ENCODE peak calls at places on chromosomes 2 and 18, in four cellular contexts. One of them, this sample, is unnamed.

GRCh38 chr2:192004188-192004963 is 157.5 kb upstream of the CAVIN2 start:
- DNase-seq in IMR-90: no peak
- DNase-seq in ovary: no peak
- DNase-seq in stomach: no peak
- DNase-seq in this sample: no peak

GRCh38 chr2:133123393-133123792 is 444.9 kb downstream of the NCKAP5 start:
- DNase-seq in IMR-90: no peak
- DNase-seq in ovary: no peak
- DNase-seq in stomach: no peak
- DNase-seq in this sample: no peak

GRCh38 chr2:235506291-235506996 is 12.6 kb downstream of the AGAP1 start:
- DNase-seq in IMR-90: no peak
- DNase-seq in ovary: no peak
- DNase-seq in stomach: no peak
- DNase-seq in this sample: no peak

GRCh38 chr2:96550787-96551604 is 14.4 kb downstream of the ARID5A start:
- DNase-seq in IMR-90: no peak
- DNase-seq in ovary: no peak
- DNase-seq in stomach: no peak
- DNase-seq in this sample: peak; percentile 82

GRCh38 chr2:111990375-111990774 is 64.7 kb upstream of the TMEM87B start:
- DNase-seq in IMR-90: no peak
- DNase-seq in ovary: no peak
- DNase-seq in stomach: no peak
- DNase-seq in this sample: no peak

GRCh38 chr2:68942827-68943226 is 9.9 kb downstream of the GKN2 start:
- DNase-seq in IMR-90: no peak
- DNase-seq in ovary: no peak
- DNase-seq in stomach: no peak
- DNase-seq in this sample: no peak

GRCh38 chr2:117087565-117088291 is 726.8 kb upstream of the DDX18 start:
- DNase-seq in IMR-90: no peak
- DNase-seq in ovary: no peak
- DNase-seq in stomach: no peak
- DNase-seq in this sample: no peak

GRCh38 chr2:200787351-200788128 is 24.2 kb upstream of the BZW1 start:
- DNase-seq in IMR-90: peak; percentile 98
- DNase-seq in ovary: no peak
- DNase-seq in stomach: no peak
- DNase-seq in this sample: no peak

GRCh38 chr2:42324949-42325348 is 36.1 kb downstream of the COX7A2L start:
- DNase-seq in IMR-90: no peak
- DNase-seq in ovary: no peak
- DNase-seq in stomach: no peak
- DNase-seq in this sample: no peak

GRCh38 chr2:232838406-232838874 is 31.6 kb upstream of the SNORC start:
- DNase-seq in IMR-90: peak; percentile 29
- DNase-seq in ovary: no peak
- DNase-seq in stomach: no peak
- DNase-seq in this sample: peak; percentile 34

GRCh38 chr2:158504088-158504487 is 47.3 kb downstream of the PKP4 start:
- DNase-seq in IMR-90: no peak
- DNase-seq in ovary: no peak
- DNase-seq in stomach: no peak
- DNase-seq in this sample: no peak
- TF ChIP-seq POLR2A in IMR-90: no peak
- TF ChIP-seq POLR2A in ovary: no peak
- TF ChIP-seq POLR2A in stomach: no peak
- TF ChIP-seq POLR2A in this sample: no peak

GRCh38 chr2:241835605-241836004 is 23.1 kb downstream of the PDCD1 start:
- DNase-seq in IMR-90: no peak
- DNase-seq in ovary: no peak
- DNase-seq in stomach: no peak
- DNase-seq in this sample: no peak
- TF ChIP-seq POLR2A in IMR-90: no peak
- TF ChIP-seq POLR2A in ovary: no peak
- TF ChIP-seq POLR2A in stomach: no peak
- TF ChIP-seq POLR2A in this sample: no peak

GRCh38 chr18:58562146-58562998 is 66.5 kb downstream of the ALPK2 start:
- DNase-seq in IMR-90: peak; percentile 28
- DNase-seq in ovary: no peak
- DNase-seq in stomach: no peak
- DNase-seq in this sample: no peak
- TF ChIP-seq POLR2A in IMR-90: no peak
- TF ChIP-seq POLR2A in ovary: no peak
- TF ChIP-seq POLR2A in stomach: no peak
- TF ChIP-seq POLR2A in this sample: no peak

GRCh38 chr2:231713738-231714638 is 5.7 kb downstream of the PTMA start:
- DNase-seq in IMR-90: peak; percentile 87
- DNase-seq in ovary: peak; percentile 91
- DNase-seq in stomach: peak; percentile 94
- DNase-seq in this sample: peak; percentile 88
- TF ChIP-seq POLR2A in IMR-90: peak; percentile 43
- TF ChIP-seq POLR2A in ovary: no peak
- TF ChIP-seq POLR2A in stomach: no peak
- TF ChIP-seq POLR2A in this sample: peak; percentile 17

DNA sequence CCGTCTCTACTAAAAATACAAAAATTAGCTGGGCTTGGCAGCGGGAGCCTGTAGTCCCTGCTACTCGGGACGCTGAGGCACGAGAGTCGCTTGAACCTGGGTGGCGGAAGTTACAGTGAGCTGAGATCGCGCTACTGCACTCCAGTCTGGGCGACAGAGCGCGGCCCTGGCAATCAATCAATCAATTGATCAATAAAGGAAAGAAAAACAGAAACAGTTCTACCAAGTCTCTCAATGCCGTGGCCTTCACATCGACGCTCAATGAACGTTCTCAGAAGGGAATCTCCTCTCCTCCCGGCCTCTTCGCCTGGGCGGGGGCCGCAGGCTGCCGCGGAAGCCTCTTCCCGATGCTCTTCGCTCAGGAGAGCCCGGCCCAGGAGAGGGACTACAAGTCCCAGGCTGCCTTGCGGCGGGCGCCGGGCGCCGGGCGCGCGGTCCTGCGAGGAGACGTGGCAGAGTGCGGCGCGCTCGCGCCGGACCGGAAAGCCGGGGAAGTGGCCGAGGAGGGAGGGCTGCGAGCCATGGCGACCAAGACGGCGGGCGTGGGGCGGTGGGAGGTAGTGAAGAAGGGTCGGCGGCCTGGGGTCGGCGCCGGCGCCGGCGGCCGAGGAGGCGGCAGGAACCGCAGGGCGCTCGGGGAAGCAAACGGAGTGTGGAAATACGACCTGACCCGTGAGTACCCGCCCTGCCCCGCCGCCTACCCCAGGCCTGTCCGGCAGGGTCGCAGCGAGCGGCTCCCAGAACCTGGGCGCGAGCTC is at the start of gene TMEM214:
- DNase-seq in IMR-90: peak; percentile 89
- DNase-seq in ovary: peak; percentile 88
- DNase-seq in stomach: peak; percentile 92
- DNase-seq in this sample: peak; percentile 94
- TF ChIP-seq POLR2A in IMR-90: peak; percentile 96
- TF ChIP-seq POLR2A in ovary: peak; percentile 73
- TF ChIP-seq POLR2A in stomach: no peak
- TF ChIP-seq POLR2A in this sample: peak; percentile 87

GRCh38 chr2:10028988-10029874 is 14.1 kb upstream of the KLF11 start:
- DNase-seq in IMR-90: no peak
- DNase-seq in ovary: no peak
- DNase-seq in stomach: no peak
- DNase-seq in this sample: peak; percentile 74
- TF ChIP-seq POLR2A in IMR-90: no peak
- TF ChIP-seq POLR2A in ovary: no peak
- TF ChIP-seq POLR2A in stomach: no peak
- TF ChIP-seq POLR2A in this sample: no peak

GRCh38 chr2:86214503-86214832 is 15.2 kb downstream of the MRPL35 start:
- DNase-seq in IMR-90: no peak
- DNase-seq in ovary: no peak
- DNase-seq in stomach: no peak
- DNase-seq in this sample: no peak
- TF ChIP-seq POLR2A in IMR-90: no peak
- TF ChIP-seq POLR2A in ovary: no peak
- TF ChIP-seq POLR2A in stomach: no peak
- TF ChIP-seq POLR2A in this sample: no peak

GRCh38 chr2:20452551-20452950 is 5.7 kb downstream of the RHOB start:
- DNase-seq in IMR-90: peak; percentile 39
- DNase-seq in ovary: no peak
- DNase-seq in stomach: peak; percentile 27
- DNase-seq in this sample: peak; percentile 42

GRCh38 chr2:20453087-20453486 is 6.2 kb downstream of the RHOB start:
- DNase-seq in IMR-90: no peak
- DNase-seq in ovary: no peak
- DNase-seq in stomach: peak; percentile 11
- DNase-seq in this sample: no peak

GRCh38 chr2:20451346-20451745 is 4.5 kb downstream of the RHOB start:
- DNase-seq in IMR-90: peak; percentile 41
- DNase-seq in ovary: no peak
- DNase-seq in stomach: peak; percentile 24
- DNase-seq in this sample: no peak

GRCh38 chr2:20450201-20451108 is 3.6 kb downstream of the RHOB start:
- DNase-seq in IMR-90: peak; percentile 89
- DNase-seq in ovary: peak; percentile 80
- DNase-seq in stomach: peak; percentile 73
- DNase-seq in this sample: peak; percentile 50

DNA sequence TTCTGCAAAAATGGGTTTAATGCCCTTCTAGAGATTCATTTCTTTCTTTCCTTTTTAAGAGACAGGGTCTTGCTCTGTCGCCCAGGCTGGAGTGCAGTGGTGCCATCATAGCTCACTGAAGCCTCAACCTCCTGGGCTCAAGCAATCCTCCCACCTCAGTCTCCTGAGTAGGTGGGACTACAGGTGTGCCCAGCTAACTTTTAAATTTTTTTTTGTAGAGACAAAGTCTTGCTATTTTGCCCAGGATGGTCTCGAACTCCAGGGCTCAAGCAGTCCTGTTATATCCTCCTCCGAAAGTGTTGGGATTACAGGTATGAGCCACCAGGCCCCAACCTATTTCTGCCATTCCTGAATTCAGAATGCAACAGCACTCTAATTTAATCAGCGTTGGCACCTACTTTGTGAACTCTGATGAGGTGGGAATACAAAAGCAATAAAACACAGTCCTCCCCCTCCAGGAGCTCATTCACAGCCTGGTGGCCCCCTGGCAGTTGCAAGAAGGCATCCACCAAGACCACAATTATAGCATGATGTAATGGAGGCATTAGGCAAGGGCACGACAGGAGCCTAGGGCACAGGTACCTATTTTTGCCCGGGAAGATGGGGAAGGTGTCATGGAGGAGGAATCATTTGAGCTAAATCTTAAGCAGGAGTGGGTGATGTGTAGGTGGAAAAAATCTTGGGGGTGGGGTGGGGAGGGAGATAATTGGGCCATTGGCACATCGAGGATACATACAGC is 5.1 kb downstream of the RHOB start:
- DNase-seq in IMR-90: no peak
- DNase-seq in ovary: no peak
- DNase-seq in stomach: peak; percentile 21
- DNase-seq in this sample: no peak
- TF ChIP-seq POLR2A in IMR-90: no peak
- TF ChIP-seq POLR2A in ovary: no peak
- TF ChIP-seq POLR2A in stomach: no peak
- TF ChIP-seq POLR2A in this sample: no peak

GRCh38 chr2:130795431-130795830 is 40.1 kb downstream of the AMER3 start:
- DNase-seq in IMR-90: no peak
- DNase-seq in ovary: no peak
- DNase-seq in stomach: no peak
- DNase-seq in this sample: no peak

GRCh38 chr2:130796280-130796679 is 40.4 kb upstream of the ARHGEF4 start:
- DNase-seq in IMR-90: no peak
- DNase-seq in ovary: no peak
- DNase-seq in stomach: no peak
- DNase-seq in this sample: no peak

GRCh38 chr2:130797493-130798435 is 39.0 kb upstream of the ARHGEF4 start:
- DNase-seq in IMR-90: peak; percentile 74
- DNase-seq in ovary: peak; percentile 93
- DNase-seq in stomach: peak; percentile 91
- DNase-seq in this sample: peak; percentile 92

GRCh38 chr2:130798472-130799221 is 38.1 kb upstream of the ARHGEF4 start:
- DNase-seq in IMR-90: no peak
- DNase-seq in ovary: peak; percentile 71
- DNase-seq in stomach: no peak
- DNase-seq in this sample: no peak

GRCh38 chr2:130799295-130799694 is 37.4 kb upstream of the ARHGEF4 start:
- DNase-seq in IMR-90: no peak
- DNase-seq in ovary: no peak
- DNase-seq in stomach: no peak
- DNase-seq in this sample: no peak
- TF ChIP-seq POLR2A in IMR-90: no peak
- TF ChIP-seq POLR2A in ovary: no peak
- TF ChIP-seq POLR2A in stomach: no peak
- TF ChIP-seq POLR2A in this sample: no peak